ENCODE peak calls at places on chromosomes 7 and 10, in eight cellular contexts. W is NCI-H1105; C is HuH-7.5; H is NCI-H774; K is dermis blood vessel endothelial cell; Q is choroid plexus epithelial cell; O is stimulated activated CD8-positive, alpha-beta memory T cell treated with anti-CD3 and anti-CD28 coated beads, Interleukin-4, amount 100 ng/mL, for 24 hours; T is GDM1. N is an unnamed sample.

GRCh38 chr7:43764039-43764789 is 5.7 kb downstream of the BLVRA start:
- DNase-seq in C (peak), H (no peak), T (no peak), Q (peak), O (peak), W (no peak), K (no peak), N (no peak)

GRCh38 chr7:22420973-22421635 is 64.2 kb upstream of the RAPGEF5 start:
- DNase-seq in W (peak), H (no peak), C (no peak), K (peak), O (no peak), Q (peak), T (no peak), N (no peak)

GRCh38 chr7:4154882-4155281 is 527.2 kb upstream of the FOXK1 start:
- DNase-seq in Q (no peak), H (no peak), K (no peak), W (no peak), O (no peak), C (no peak), T (no peak), N (no peak)

GRCh38 chr10:86331861-86332260 is 34.7 kb downstream of the GRID1 start:
- DNase-seq in T (no peak), O (no peak), C (no peak), H (no peak), K (no peak), W (no peak), Q (no peak), N (no peak)

GRCh38 chr7:132386249-132386681 is 190.0 kb downstream of the PLXNA4 start:
- DNase-seq in Q (no peak), T (no peak), W (no peak), C (no peak), H (peak), O (no peak), K (peak), N (no peak)

GRCh38 chr7:90238583-90238982 is 6.4 kb upstream of the CFAP69 start:
- DNase-seq in T (no peak), O (no peak), K (no peak), Q (no peak), H (no peak), W (no peak), C (no peak), N (no peak)

GRCh38 chr10:77355844-77356243 is 281.8 kb downstream of the KCNMA1 start:
- DNase-seq in O (no peak), W (no peak), Q (peak), T (no peak), K (peak), C (no peak), H (no peak), N (no peak)

GRCh38 chr7:98483276-98483963 is 82.5 kb upstream of the BAIAP2L1 start:
- DNase-seq in T (no peak), K (no peak), O (no peak), C (no peak), H (no peak), Q (no peak), W (no peak), N (no peak)

GRCh38 chr7:80950550-80950967 is 31.7 kb upstream of the SEMA3C start:
- DNase-seq in H (no peak), O (no peak), Q (no peak), K (no peak), C (no peak), W (no peak), T (no peak), N (no peak)

GRCh38 chr10:21919117-21919516 is 84.4 kb downstream of the DNAJC1 start:
- DNase-seq in Q (peak), W (no peak), O (no peak), H (no peak), K (no peak), T (no peak), C (no peak), N (no peak)

GRCh38 chr7:5525271-5526189 is 101.9 kb upstream of the TNRC18 start:
- DNase-seq in Q (peak), T (peak), W (peak), O (no peak), K (peak), C (no peak), H (no peak), N (no peak)

GRCh38 chr10:44006826-44007225 is 358.1 kb upstream of the ZNF32 start:
- DNase-seq in T (no peak), C (no peak), H (no peak), W (no peak), Q (no peak), O (no peak), K (no peak), N (no peak)

GRCh38 chr10:19843487-19843886 is 27.3 kb downstream of the PLXDC2 start:
- DNase-seq in C (no peak), T (no peak), K (no peak), W (no peak), Q (peak), H (no peak), O (no peak), N (no peak)

GRCh38 chr7:142603870-142604448 is 145.3 kb upstream of the PRSS1 start:
- DNase-seq in T (peak), C (peak), Q (peak), K (peak), W (peak), H (no peak), O (peak), N (peak)

GRCh38 chr10:104881740-104882139 is 240.7 kb downstream of the SORCS3 start:
- DNase-seq in Q (no peak), T (no peak), O (no peak), K (no peak), W (no peak), C (no peak), H (no peak), N (no peak)

GRCh38 chr7:53609185-53609584 is 573.8 kb downstream of the POM121L12 start:
- DNase-seq in K (no peak), O (no peak), W (no peak), C (no peak), T (no peak), Q (no peak), H (no peak), N (no peak)

GRCh38 chr10:94630017-94630688 is 53.4 kb upstream of the CYP2C18 start:
- DNase-seq in K (peak), W (peak), Q (peak), C (peak), T (peak), H (peak), O (no peak), N (no peak)

GRCh38 chr10:37067576-37067975 is 57.8 kb upstream of the ANKRD30A start:
- DNase-seq in T (no peak), H (no peak), O (no peak), K (no peak), C (no peak), Q (no peak), W (no peak), N (no peak)

GRCh38 chr10:112815238-112816032 is 134.6 kb upstream of the TCF7L2 start:
- DNase-seq in Q (peak), W (no peak), T (no peak), H (no peak), K (peak), C (peak), O (no peak), N (no peak)

GRCh38 chr7:47991741-47992311 is 12.4 kb upstream of the HUS1 start:
- DNase-seq in Q (peak), W (peak), C (peak), O (peak), H (peak), T (peak), K (peak), N (peak)

GRCh38 chr7:3338161-3338560 is 37.1 kb downstream of the SDK1 start:
- DNase-seq in K (no peak), W (peak), H (no peak), Q (no peak), O (no peak), T (no peak), C (no peak), N (no peak)

GRCh38 chr7:152202056-152202455 is 176.6 kb downstream of the GALNT11 start:
- DNase-seq in C (no peak), W (no peak), H (no peak), K (peak), T (no peak), O (no peak), Q (peak), N (no peak)

GRCh38 chr7:154868901-154869300 is 134.0 kb downstream of the PAXIP1 start:
- DNase-seq in O (no peak), K (no peak), W (no peak), C (no peak), H (no peak), Q (no peak), T (no peak), N (no peak)

GRCh38 chr10:27223964-27224363 is 16.6 kb downstream of the ACBD5 start:
- DNase-seq in Q (peak), H (no peak), K (peak), C (no peak), W (no peak), O (no peak), T (no peak), N (peak)

GRCh38 chr7:133510326-133511055 is 257.6 kb downstream of the EXOC4 start:
- DNase-seq in C (no peak), W (no peak), K (peak), Q (peak), T (no peak), H (no peak), O (no peak), N (no peak)

GRCh38 chr7:99943641-99944507 is 14.5 kb upstream of the GJC3 start:
- DNase-seq in K (no peak), W (no peak), H (peak), O (no peak), Q (no peak), T (no peak), C (no peak), N (no peak)

GRCh38 chr7:158187055-158187770 is 400.4 kb downstream of the PTPRN2 start:
- DNase-seq in T (no peak), H (peak), O (no peak), W (no peak), Q (no peak), C (no peak), K (no peak), N (no peak)

GRCh38 chr7:66099232-66099550 is 15.5 kb upstream of the CRCP start:
- DNase-seq in Q (peak), O (no peak), K (no peak), T (no peak), W (no peak), C (no peak), H (no peak), N (no peak)

GRCh38 chr10:76858721-76859120 is 778.9 kb downstream of the KCNMA1 start:
- DNase-seq in O (no peak), K (no peak), H (no peak), T (no peak), C (no peak), Q (no peak), W (no peak), N (no peak)

GRCh38 chr7:116661741-116662329 is 10.2 kb upstream of the MET start:
- DNase-seq in Q (no peak), T (no peak), O (no peak), H (no peak), C (no peak), K (no peak), W (no peak), N (no peak)

GRCh38 chr10:125148021-125148439 is 12.3 kb downstream of the CTBP2 start:
- DNase-seq in C (no peak), Q (peak), W (no peak), K (no peak), H (no peak), O (no peak), T (no peak), N (no peak)

GRCh38 chr7:32131091-32131490 is 60.9 kb upstream of the PDE1C start:
- DNase-seq in O (no peak), H (no peak), Q (no peak), W (no peak), T (no peak), K (no peak), C (no peak), N (no peak)

GRCh38 chr10:93995598-93996271 is 2.0 kb downstream of the PLCE1 start:
- DNase-seq in O (no peak), W (no peak), C (no peak), K (no peak), Q (peak), H (no peak), T (no peak), N (no peak)

GRCh38 chr7:149140784-149141183 is 6.5 kb upstream of the ZNF398 start:
- DNase-seq in O (no peak), C (no peak), W (no peak), T (no peak), Q (no peak), H (no peak), K (no peak), N (no peak)

N was measured in head of caudate nucleus.